ENCODE peak calls at places on chromosome 17, in six cellular contexts. One of them, this sample, is unnamed.

GRCh38 chr17:78168906-78169793 is 769 bp downstream of the SYNGR2 start:
- DNase-seq in left cardiac atrium: peak
- DNase-seq in mammary epithelial cell: peak
- DNase-seq in anterior cingulate cortex: peak
- DNase-seq in NCI-H1436: no peak
- DNase-seq in activated T-cell treated with anti-CD3 and anti-CD28 coated beads, Interleukin-2, amount 50 U/mL, for 48 hours: peak
- DNase-seq in this sample: peak

GRCh38 chr17:28722413-28723158 is 2.8 kb downstream of the RPL23A start:
- DNase-seq in anterior cingulate cortex: no peak
- DNase-seq in NCI-H1436: no peak
- DNase-seq in mammary epithelial cell: no peak
- DNase-seq in left cardiac atrium: no peak
- DNase-seq in activated T-cell treated with anti-CD3 and anti-CD28 coated beads, Interleukin-2, amount 50 U/mL, for 48 hours: no peak
- DNase-seq in this sample: no peak

GRCh38 chr17:42525221-42525620 is 10.8 kb upstream of the NAGLU start:
- DNase-seq in activated T-cell treated with anti-CD3 and anti-CD28 coated beads, Interleukin-2, amount 50 U/mL, for 48 hours: no peak
- DNase-seq in left cardiac atrium: no peak
- DNase-seq in NCI-H1436: no peak
- DNase-seq in anterior cingulate cortex: no peak
- DNase-seq in mammary epithelial cell: peak
- DNase-seq in this sample: no peak

GRCh38 chr17:6712058-6712853 is 913 bp downstream of the SLC13A5 start:
- DNase-seq in mammary epithelial cell: peak
- DNase-seq in left cardiac atrium: no peak
- DNase-seq in anterior cingulate cortex: peak
- DNase-seq in activated T-cell treated with anti-CD3 and anti-CD28 coated beads, Interleukin-2, amount 50 U/mL, for 48 hours: no peak
- DNase-seq in NCI-H1436: no peak
- DNase-seq in this sample: no peak

GRCh38 chr17:15298176-15298575 is 33.0 kb upstream of the PMP22 start:
- DNase-seq in anterior cingulate cortex: no peak
- DNase-seq in mammary epithelial cell: peak
- DNase-seq in NCI-H1436: no peak
- DNase-seq in activated T-cell treated with anti-CD3 and anti-CD28 coated beads, Interleukin-2, amount 50 U/mL, for 48 hours: no peak
- DNase-seq in left cardiac atrium: no peak
- DNase-seq in this sample: no peak

GRCh38 chr17:82458885-82459424 is 414 bp downstream of the NARF start:
- DNase-seq in NCI-H1436: no peak
- DNase-seq in mammary epithelial cell: peak
- DNase-seq in anterior cingulate cortex: no peak
- DNase-seq in left cardiac atrium: peak
- DNase-seq in activated T-cell treated with anti-CD3 and anti-CD28 coated beads, Interleukin-2, amount 50 U/mL, for 48 hours: no peak
- DNase-seq in this sample: peak

GRCh38 chr17:51653902-51654301 is 393.6 kb downstream of the UTP18 start:
- DNase-seq in anterior cingulate cortex: no peak
- DNase-seq in left cardiac atrium: no peak
- DNase-seq in activated T-cell treated with anti-CD3 and anti-CD28 coated beads, Interleukin-2, amount 50 U/mL, for 48 hours: no peak
- DNase-seq in mammary epithelial cell: no peak
- DNase-seq in NCI-H1436: no peak
- DNase-seq in this sample: no peak

GRCh38 chr17:30586818-30587595 is 109.8 kb downstream of the GOSR1 start:
- DNase-seq in mammary epithelial cell: peak
- DNase-seq in anterior cingulate cortex: no peak
- DNase-seq in NCI-H1436: no peak
- DNase-seq in left cardiac atrium: no peak
- DNase-seq in activated T-cell treated with anti-CD3 and anti-CD28 coated beads, Interleukin-2, amount 50 U/mL, for 48 hours: no peak
- DNase-seq in this sample: no peak

GRCh38 chr17:75151893-75152292 is 2.4 kb downstream of the JPT1 start:
- DNase-seq in activated T-cell treated with anti-CD3 and anti-CD28 coated beads, Interleukin-2, amount 50 U/mL, for 48 hours: no peak
- DNase-seq in mammary epithelial cell: no peak
- DNase-seq in NCI-H1436: peak
- DNase-seq in anterior cingulate cortex: no peak
- DNase-seq in left cardiac atrium: no peak
- DNase-seq in this sample: no peak

GRCh38 chr17:57970706-57971105 is 15.5 kb upstream of the CUEDC1 start:
- DNase-seq in left cardiac atrium: no peak
- DNase-seq in mammary epithelial cell: peak
- DNase-seq in anterior cingulate cortex: no peak
- DNase-seq in NCI-H1436: no peak
- DNase-seq in activated T-cell treated with anti-CD3 and anti-CD28 coated beads, Interleukin-2, amount 50 U/mL, for 48 hours: no peak
- DNase-seq in this sample: no peak

GRCh38 chr17:44909681-44910144 is 5.6 kb downstream of the GFAP start:
- DNase-seq in mammary epithelial cell: peak
- DNase-seq in left cardiac atrium: no peak
- DNase-seq in anterior cingulate cortex: no peak
- DNase-seq in activated T-cell treated with anti-CD3 and anti-CD28 coated beads, Interleukin-2, amount 50 U/mL, for 48 hours: no peak
- DNase-seq in NCI-H1436: no peak
- DNase-seq in this sample: no peak

GRCh38 chr17:39838057-39838456 is 26.1 kb downstream of the IKZF3 start:
- DNase-seq in anterior cingulate cortex: no peak
- DNase-seq in activated T-cell treated with anti-CD3 and anti-CD28 coated beads, Interleukin-2, amount 50 U/mL, for 48 hours: no peak
- DNase-seq in mammary epithelial cell: no peak
- DNase-seq in NCI-H1436: no peak
- DNase-seq in left cardiac atrium: no peak
- DNase-seq in this sample: no peak

GRCh38 chr17:49162866-49163265 is 30.3 kb downstream of the B4GALNT2 start:
- DNase-seq in left cardiac atrium: no peak
- DNase-seq in anterior cingulate cortex: no peak
- DNase-seq in mammary epithelial cell: no peak
- DNase-seq in activated T-cell treated with anti-CD3 and anti-CD28 coated beads, Interleukin-2, amount 50 U/mL, for 48 hours: no peak
- DNase-seq in NCI-H1436: no peak
- DNase-seq in this sample: no peak

GRCh38 chr17:1769826-1770477 is 8.1 kb downstream of the SERPINF1 start:
- DNase-seq in activated T-cell treated with anti-CD3 and anti-CD28 coated beads, Interleukin-2, amount 50 U/mL, for 48 hours: peak
- DNase-seq in left cardiac atrium: no peak
- DNase-seq in NCI-H1436: no peak
- DNase-seq in mammary epithelial cell: peak
- DNase-seq in anterior cingulate cortex: no peak
- DNase-seq in this sample: no peak

GRCh38 chr17:40107266-40107980 is 7.0 kb upstream of the NR1D1 start:
- DNase-seq in left cardiac atrium: no peak
- DNase-seq in activated T-cell treated with anti-CD3 and anti-CD28 coated beads, Interleukin-2, amount 50 U/mL, for 48 hours: no peak
- DNase-seq in anterior cingulate cortex: no peak
- DNase-seq in NCI-H1436: no peak
- DNase-seq in mammary epithelial cell: no peak
- DNase-seq in this sample: no peak